ENCODE peak calls at places on chromosomes 16 and 17, in seven cellular contexts. L is T-helper 17 cell, W is Kasumi-1, O is psoas muscle, Y is uterus, K is NCI-H460, R is posterior vena cava. I is an unnamed sample.
A peak's percentile ranks its signal among the peaks of the same experiment; 100 is the strongest.

GRCh38 chr17:4859816-4860625 is 26.9 kb downstream of the MINK1 start:
- DNase-seq in W (no peak), L (no peak), K (no peak), O (no peak), Y (no peak), R (no peak), I (no peak)

GRCh38 chr16:81429045-81429521 is 15.5 kb upstream of the CMIP start:
- DNase-seq in L (no peak), R (no peak), W (peak; percentile 57), O (no peak), Y (no peak), K (no peak), I (no peak)

GRCh38 chr17:73795730-73796129 is 151.5 kb upstream of the SDK2 start:
- DNase-seq in W (no peak), L (no peak), K (no peak), O (no peak), R (no peak), Y (no peak), I (no peak)

GRCh38 chr16:54780266-54780665 is 150.4 kb upstream of the IRX5 start:
- DNase-seq in R (no peak), L (no peak), K (no peak), W (no peak), Y (no peak), O (no peak), I (no peak)

GRCh38 chr16:56401482-56401881 is 23.9 kb downstream of the AMFR start:
- DNase-seq in Y (no peak), L (no peak), W (no peak), R (no peak), O (peak; percentile 46), K (no peak), I (no peak)

GRCh38 chr16:27236635-27237228 is 31.8 kb downstream of the NSMCE1 start:
- DNase-seq in O (no peak), K (no peak), L (no peak), W (no peak), Y (no peak), R (no peak), I (no peak)

GRCh38 chr16:82016268-82016667 is 5.0 kb upstream of the SDR42E1 start:
- DNase-seq in L (no peak), W (peak; percentile 31), Y (no peak), R (no peak), K (no peak), O (no peak), I (no peak)

GRCh38 chr16:86532526-86532815 is 22.1 kb downstream of the FOXF1 start:
- DNase-seq in O (no peak), W (no peak), R (no peak), L (no peak), K (no peak), Y (no peak), I (no peak)

GRCh38 chr17:79657861-79658810 is 47.3 kb upstream of the RBFOX3 start:
- DNase-seq in W (no peak), R (no peak), Y (no peak), O (no peak), K (no peak), L (no peak), I (no peak)

GRCh38 chr17:82424001-82424862 is 5.8 kb upstream of the OGFOD3 start:
- DNase-seq in R (no peak), K (no peak), Y (peak; percentile 61), W (peak; percentile 84), L (peak; percentile 32), O (no peak), I (peak; percentile 43)

GRCh38 chr17:2755941-2756724 is 6.7 kb upstream of the CCDC92B start:
- DNase-seq in K (no peak), R (no peak), W (no peak), O (no peak), Y (no peak), L (no peak), I (no peak)

GRCh38 chr17:74467221-74467951 is 952 bp downstream of the CD300A start:
- DNase-seq in R (no peak), L (no peak), Y (no peak), W (peak; percentile 26), O (no peak), K (no peak), I (no peak)

GRCh38 chr17:19939993-19940721 is 37.5 kb downstream of the AKAP10 start:
- DNase-seq in R (no peak), K (no peak), O (no peak), W (no peak), L (no peak), Y (no peak), I (no peak)

GRCh38 chr16:57667526-57668258 is 414 bp upstream of the ADGRG3 start:
- DNase-seq in K (peak; percentile 86), W (no peak), O (peak; percentile 39), Y (no peak), R (peak; percentile 89), L (no peak), I (no peak)

GRCh38 chr16:87701505-87701921 is 64.3 kb downstream of the KLHDC4 start:
- DNase-seq in K (no peak), L (no peak), Y (no peak), O (no peak), R (no peak), W (no peak), I (no peak)

GRCh38 chr17:83091257-83092141 is 12.1 kb downstream of the METRNL start:
- DNase-seq in L (no peak), O (no peak), K (no peak), Y (peak; percentile 54), W (no peak), R (no peak), I (no peak)

GRCh38 chr16:4347765-4348509 is 3.2 kb downstream of the PAM16 start:
- DNase-seq in Y (no peak), K (no peak), R (peak; percentile 69), O (no peak), L (no peak), W (no peak), I (no peak)

GRCh38 chr17:77735341-77736206 is 222.9 kb upstream of the TNRC6C start:
- DNase-seq in K (no peak), O (no peak), R (peak; percentile 82), W (no peak), Y (peak; percentile 70), L (no peak), I (no peak)

GRCh38 chr16:20911361-20911760 is 10.8 kb downstream of the LYRM1 start:
- DNase-seq in Y (no peak), O (no peak), L (no peak), W (no peak), R (no peak), K (no peak), I (no peak)